ENCODE peak calls at places on chromosomes 2 and 18, in six cellular contexts. F is SW 1271; X is foreskin fibroblast; P is activated effector memory CD4-positive, alpha-beta T cell treated with anti-CD3 and anti-CD28 coated beads, Interleukin-2, amount 50 U/mL, for 16 hours; N is activated CD4-positive, alpha-beta T cell treated with anti-CD3 and anti-CD28 coated beads for 48 hours; A is T-helper 1 cell. M is an unnamed sample.

GRCh38 chr2:191612496-191612895 is 65.4 kb upstream of the NABP1 start:
- DNase-seq in A (no peak), X (peak), F (peak), N (no peak), P (no peak), M (peak)

GRCh38 chr18:63180971-63181376 is 138.6 kb downstream of the BCL2 start:
- DNase-seq in A (no peak), N (no peak), X (no peak), P (no peak), F (no peak), M (no peak)

GRCh38 chr2:236012155-236012554 is 156.0 kb downstream of the GBX2 start:
- DNase-seq in N (no peak), P (no peak), A (no peak), X (no peak), F (no peak), M (no peak)

GRCh38 chr2:225612636-225613035 is 213.1 kb downstream of the NYAP2 start:
- DNase-seq in F (no peak), X (no peak), P (no peak), N (no peak), A (no peak), M (no peak)

GRCh38 chr2:142767847-142768246 is 109.6 kb upstream of the KYNU start:
- DNase-seq in F (no peak), P (no peak), X (no peak), N (no peak), A (no peak), M (no peak)

GRCh38 chr18:45589559-45590041 is 25.7 kb upstream of the SLC14A2 start:
- DNase-seq in N (no peak), P (no peak), F (no peak), A (no peak), X (peak), M (no peak)

GRCh38 chr2:74625658-74626425 is 22.3 kb downstream of the M1AP start:
- DNase-seq in X (peak), P (no peak), F (no peak), N (no peak), A (no peak), M (no peak)

GRCh38 chr2:2147024-2147900 is 183.8 kb downstream of the MYT1L start:
- DNase-seq in X (no peak), N (no peak), F (no peak), P (no peak), A (no peak), M (no peak)

GRCh38 chr2:168920504-168921157 is 19.5 kb downstream of the G6PC2 start:
- DNase-seq in N (no peak), P (no peak), A (no peak), F (peak), X (peak), M (no peak)

GRCh38 chr2:46983065-46983801 is 67.6 kb upstream of the MCFD2 start:
- DNase-seq in P (no peak), X (peak), N (no peak), A (no peak), F (peak), M (no peak)

GRCh38 chr2:43142921-43143438 is 83.4 kb downstream of the ZFP36L2 start:
- DNase-seq in F (no peak), N (peak), P (no peak), A (no peak), X (no peak), M (no peak)

GRCh38 chr2:156803243-156803642 is 367.1 kb downstream of the GPD2 start:
- DNase-seq in F (no peak), P (no peak), N (no peak), X (no peak), A (no peak), M (no peak)

GRCh38 chr2:105765415-105766299 is 20.9 kb downstream of the NCK2 start:
- DNase-seq in N (peak), P (peak), X (no peak), A (no peak), F (no peak), M (no peak)

M was measured in kidney epithelial cell.